ENCODE peak calls at places on chromosomes 4 and X, in seven cellular contexts. F, Z, X, T, J, M and V are unnamed samples.

GRCh38 chrX:133726211-133726630 is 259.2 kb downstream of the GPC3 start:
- DNase-seq in F (peak), Z (peak), X (no peak), T (peak), J (no peak), M (no peak), V (no peak)

GRCh38 chr4:77393981-77394380 is 211.6 kb upstream of the CXCL13 start:
- DNase-seq in F (no peak), Z (no peak), X (no peak), T (no peak), J (no peak), M (no peak), V (no peak)

GRCh38 chrX:110208092-110208491 is 109.8 kb downstream of the AMMECR1 start:
- DNase-seq in F (no peak), Z (no peak), X (no peak), T (peak), J (no peak), M (no peak), V (no peak)

GRCh38 chr4:140382732-140383131 is 9.3 kb downstream of the SCOC start:
- DNase-seq in F (no peak), Z (no peak), X (no peak), T (no peak), J (no peak), M (no peak), V (no peak)

GRCh38 chr4:7691992-7692391 is 247.7 kb downstream of the AFAP1 start:
- DNase-seq in F (no peak), Z (peak), X (no peak), T (no peak), J (peak), M (peak), V (peak)

GRCh38 chr4:158578476-158578875 is 56.8 kb downstream of the RXFP1 start:
- DNase-seq in F (peak), Z (peak), X (no peak), T (peak), J (no peak), M (no peak), V (no peak)

GRCh38 chrX:53456254-53456653 is 22.1 kb upstream of the HSD17B10 start:
- DNase-seq in F (peak), Z (no peak), X (no peak), T (peak), J (no peak), M (no peak), V (no peak)

GRCh38 chr4:179605196-179605595 is 2163.0 kb upstream of the AGA start:
- DNase-seq in F (no peak), Z (peak), X (no peak), T (no peak), J (no peak), M (no peak), V (no peak)

GRCh38 chr4:65670331-65671031 is at the start of gene EPHA5:
- DNase-seq in F (no peak), Z (peak), X (peak), T (peak), J (peak), M (peak), V (peak)

GRCh38 chrX:40109288-40110008 is 11.7 kb upstream of the BCOR start:
- DNase-seq in F (no peak), Z (peak), X (peak), T (no peak), J (no peak), M (peak), V (no peak)

GRCh38 chr4:2848449-2848848 is 4.8 kb downstream of the ADD1 start:
- DNase-seq in F (no peak), Z (peak), X (no peak), T (peak), J (no peak), M (no peak), V (no peak)

GRCh38 chr4:20464381-20464780 is 212.7 kb downstream of the SLIT2 start:
- DNase-seq in F (peak), Z (peak), X (no peak), T (peak), J (no peak), M (no peak), V (no peak)

GRCh38 chrX:311156-312129 is 7.2 kb downstream of the GTPBP6 start:
- DNase-seq in F (no peak), Z (no peak), X (no peak), T (no peak), J (no peak), M (peak), V (peak)

GRCh38 chr4:21765810-21766407 is 182.7 kb downstream of the KCNIP4 start:
- DNase-seq in F (peak), Z (peak), X (peak), T (peak), J (peak), M (no peak), V (no peak)

GRCh38 chr4:11259837-11260236 is 168.9 kb downstream of the HS3ST1 start:
- DNase-seq in F (no peak), Z (no peak), X (no peak), T (no peak), J (no peak), M (no peak), V (no peak)

GRCh38 chr4:5545271-5545670 is 163.1 kb downstream of the EVC2 start:
- DNase-seq in F (no peak), Z (no peak), X (no peak), T (peak), J (no peak), M (no peak), V (no peak)

GRCh38 chr4:168514249-168514852 is 17.5 kb downstream of the PALLD start:
- DNase-seq in F (peak), Z (peak), X (no peak), T (peak), J (no peak), M (no peak), V (no peak)

GRCh38 chr4:101556845-101557244 is 209.5 kb upstream of the PPP3CA start:
- DNase-seq in F (no peak), Z (no peak), X (no peak), T (no peak), J (no peak), M (no peak), V (no peak)

GRCh38 chrX:36978886-36979285 is 29.3 kb upstream of the FAM47C start:
- DNase-seq in F (peak), Z (no peak), X (no peak), T (peak), J (no peak), M (no peak), V (no peak)

GRCh38 chr4:174144081-174144480 is 139.4 kb downstream of the FBXO8 start:
- DNase-seq in F (no peak), Z (no peak), X (no peak), T (no peak), J (no peak), M (no peak), V (no peak)

GRCh38 chrX:103774070-103774642 is 2.5 kb upstream of the PLP1 start:
- DNase-seq in F (peak), Z (peak), X (no peak), T (peak), J (no peak), M (no peak), V (no peak)

GRCh38 chrX:114075073-114075673 is 508.7 kb upstream of the HTR2C start:
- DNase-seq in F (no peak), Z (peak), X (no peak), T (no peak), J (no peak), M (no peak), V (no peak)
- TF ChIP-seq CTCF in F (peak), Z (peak), X (no peak), T (no peak), J (peak), M (no peak), V (peak)

GRCh38 chrX:71911023-71911730 is 532 bp downstream of the NHSL2 start:
- DNase-seq in F (no peak), Z (no peak), X (no peak), T (no peak), J (peak), M (peak), V (no peak)

GRCh38 chrX:71911731-71912050 is 1.0 kb downstream of the NHSL2 start:
- DNase-seq in F (no peak), Z (no peak), X (no peak), T (no peak), J (peak), M (no peak), V (no peak)

GRCh38 chrX:71908387-71908786 is 2.3 kb upstream of the NHSL2 start:
- DNase-seq in F (no peak), Z (no peak), X (no peak), T (no peak), J (no peak), M (no peak), V (no peak)

GRCh38 chrX:71910526-71911022 is at the start of gene NHSL2:
- DNase-seq in F (no peak), Z (no peak), X (no peak), T (no peak), J (peak), M (no peak), V (no peak)

DNA sequence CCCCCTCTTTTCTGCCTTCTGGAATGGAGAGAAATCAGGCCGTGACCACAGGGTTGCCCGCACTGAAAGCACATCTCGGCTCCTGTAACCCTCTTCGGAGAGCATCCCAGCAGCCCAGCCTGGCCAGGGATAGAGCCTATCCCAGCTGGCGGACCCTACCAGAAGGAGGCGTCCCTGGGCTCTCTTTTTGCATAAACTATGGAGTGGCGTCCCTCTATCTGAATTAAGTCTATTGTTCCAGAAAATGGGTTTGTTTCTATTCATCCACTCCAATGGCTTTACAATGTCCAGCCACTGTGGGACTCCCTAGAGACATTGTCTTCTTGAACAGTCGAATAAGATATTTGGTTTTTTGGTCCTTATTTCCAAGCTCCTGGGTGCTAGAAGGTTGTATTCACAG is 689 bp upstream of the NHSL2 start:
- DNase-seq in F (no peak), Z (peak), X (no peak), T (no peak), J (peak), M (no peak), V (no peak)
- TF ChIP-seq CTCF in F (no peak), Z (peak), X (no peak), T (no peak), J (no peak), M (no peak), V (peak)

GRCh38 chrX:19121898-19122640 is at the start of gene ADGRG2:
- DNase-seq in F (no peak), Z (peak), X (peak), T (no peak), J (peak), M (peak), V (no peak)
- TF ChIP-seq CTCF in F (no peak), Z (no peak), X (no peak), T (no peak), J (no peak), M (no peak), V (peak)

GRCh38 chr4:186948361-186949291 is 225.0 kb upstream of the FAT1 start:
- DNase-seq in F (peak), Z (peak), X (no peak), T (no peak), J (peak), M (no peak), V (no peak)
- TF ChIP-seq CTCF in F (peak), Z (peak), X (no peak), T (peak), J (no peak), M (no peak), V (peak)

DNA sequence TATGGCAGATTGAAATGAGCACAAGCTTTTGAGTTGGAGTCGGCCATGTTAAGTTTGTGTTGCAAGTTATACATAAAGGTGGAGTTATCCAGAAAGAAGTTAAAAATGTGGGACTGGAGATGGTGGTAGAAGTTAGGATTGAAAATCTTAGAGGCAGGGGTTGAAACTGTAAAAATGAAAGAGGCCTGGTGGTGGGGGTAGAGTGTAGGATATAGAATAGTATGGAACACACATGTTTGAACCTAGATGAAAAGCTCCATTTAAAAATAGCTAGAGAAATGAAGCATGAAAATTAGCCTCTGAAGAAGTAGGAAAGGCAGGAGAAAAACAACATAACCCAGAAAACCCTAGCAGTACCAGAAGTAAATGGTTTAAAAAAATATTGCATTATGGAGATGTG is 131.8 kb upstream of the ENPEP start:
- DNase-seq in F (no peak), Z (peak), X (peak), T (no peak), J (no peak), M (no peak), V (no peak)
- TF ChIP-seq CTCF in F (peak), Z (peak), X (peak), T (no peak), J (peak), M (no peak), V (peak)

GRCh38 chr4:88857588-88857987 is 160.0 kb upstream of the NAP1L5 start:
- DNase-seq in F (peak), Z (no peak), X (no peak), T (no peak), J (no peak), M (no peak), V (no peak)

GRCh38 chr4:88859191-88859812 is 161.7 kb upstream of the NAP1L5 start:
- DNase-seq in F (no peak), Z (no peak), X (no peak), T (no peak), J (no peak), M (no peak), V (no peak)

GRCh38 chr4:88858752-88859151 is 161.1 kb upstream of the NAP1L5 start:
- DNase-seq in F (no peak), Z (no peak), X (no peak), T (no peak), J (no peak), M (no peak), V (no peak)

DNA sequence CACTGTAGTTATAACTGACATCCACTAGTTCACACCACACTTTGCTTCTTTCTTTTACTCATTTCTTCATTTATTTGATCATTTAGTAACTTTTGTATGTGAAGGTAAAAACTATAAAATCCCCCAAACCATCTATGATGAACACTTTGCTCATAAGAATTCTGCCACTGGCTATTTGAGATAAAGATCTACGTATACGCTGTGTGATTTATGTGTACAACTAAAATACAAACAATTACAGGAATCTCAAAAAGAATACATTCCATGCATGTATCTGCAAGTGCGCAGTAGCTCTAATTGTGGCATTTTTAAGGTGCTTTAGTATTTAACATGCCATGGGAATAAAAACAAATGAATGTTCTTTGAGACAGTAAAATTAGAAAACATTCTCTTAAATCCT is 156.9 kb upstream of the NAP1L5 start:
- DNase-seq in F (no peak), Z (no peak), X (no peak), T (no peak), J (no peak), M (no peak), V (no peak)
- TF ChIP-seq CTCF in F (no peak), Z (no peak), X (no peak), T (no peak), J (no peak), M (no peak), V (no peak)

GRCh38 chr4:19304028-19304427 is 947.7 kb upstream of the SLIT2 start:
- DNase-seq in F (peak), Z (peak), X (no peak), T (peak), J (no peak), M (no peak), V (no peak)

GRCh38 chr4:19309365-19309764 is 942.3 kb upstream of the SLIT2 start:
- DNase-seq in F (peak), Z (peak), X (no peak), T (peak), J (no peak), M (no peak), V (no peak)
- TF ChIP-seq CTCF in F (peak), Z (peak), X (no peak), T (peak), J (no peak), M (no peak), V (peak)

DNA sequence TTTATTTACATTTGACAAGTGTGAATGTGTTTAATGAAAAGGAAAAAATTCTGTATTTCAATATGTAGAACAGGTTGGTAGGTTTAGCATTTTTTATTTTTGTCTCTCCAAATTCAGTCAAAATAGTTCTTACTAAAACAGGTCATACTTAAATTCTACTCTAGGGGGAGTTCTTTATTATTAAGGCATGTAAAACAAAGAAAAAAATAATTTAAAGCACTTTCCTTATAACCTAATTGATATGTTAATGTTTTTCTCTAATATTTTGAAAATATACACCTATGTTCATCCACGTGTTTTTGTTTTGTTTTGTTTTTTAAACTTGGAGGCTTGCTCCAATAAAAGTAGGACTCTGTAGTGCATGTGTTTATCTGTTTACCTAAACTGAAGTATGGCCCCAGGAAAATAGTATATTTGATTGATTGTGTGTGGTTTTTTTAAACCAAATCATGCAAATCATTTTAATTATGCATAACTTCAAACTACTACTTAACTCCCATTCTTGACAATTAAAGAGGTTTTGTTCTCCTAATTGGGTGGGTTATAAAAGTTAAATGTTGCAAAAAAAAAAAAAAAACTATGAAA is 562.7 kb downstream of the RPA4 start:
- DNase-seq in F (no peak), Z (peak), X (no peak), T (peak), J (no peak), M (no peak), V (no peak)
- TF ChIP-seq CTCF in F (peak), Z (no peak), X (no peak), T (no peak), J (peak), M (no peak), V (peak)

GRCh38 chrX:17590892-17591740 is 146.2 kb upstream of the SCML1 start:
- DNase-seq in F (peak), Z (peak), X (peak), T (peak), J (peak), M (no peak), V (no peak)
- TF ChIP-seq CTCF in F (peak), Z (peak), X (peak), T (peak), J (peak), M (peak), V (peak)